ENCODE peak calls at places on chromosome 20, in four cellular contexts. Z is PC-9, Q is neural progenitor cell, E is fibroblast of lung. K is an unnamed sample.

GRCh38 chr20:13995841-13996240 is 525 bp downstream of the MACROD2 start:
- DNase-seq in Z (no peak), Q (peak), E (no peak), K (peak)

GRCh38 chr20:8385247-8385646 is 253.2 kb downstream of the PLCB1 start:
- DNase-seq in Z (no peak), Q (peak), E (peak), K (no peak)

GRCh38 chr20:63595416-63596127 is 21.5 kb upstream of the HELZ2 start:
- DNase-seq in Z (no peak), Q (no peak), E (no peak), K (no peak)

GRCh38 chr20:48523191-48523757 is 304.5 kb downstream of the PREX1 start:
- DNase-seq in Z (peak), Q (peak), E (peak), K (peak)

GRCh38 chr20:24275946-24276705 is 193.3 kb upstream of the SYNDIG1 start:
- DNase-seq in Z (no peak), Q (no peak), E (no peak), K (no peak)

GRCh38 chr20:18224968-18225568 is 63.3 kb upstream of the ZNF133 start:
- DNase-seq in Z (peak), Q (peak), E (peak), K (peak)

GRCh38 chr20:3890410-3890751 is 1.2 kb downstream of the PANK2 start:
- DNase-seq in Z (peak), Q (no peak), E (peak), K (peak)

GRCh38 chr20:45091366-45091765 is 9.6 kb downstream of the KCNS1 start:
- DNase-seq in Z (no peak), Q (no peak), E (no peak), K (no peak)

GRCh38 chr20:45781391-45781931 is 10.2 kb downstream of the WFDC3 start:
- DNase-seq in Z (peak), Q (no peak), E (peak), K (peak)

GRCh38 chr20:59240006-59240405 is 60.4 kb upstream of the EDN3 start:
- DNase-seq in Z (no peak), Q (no peak), E (no peak), K (no peak)

GRCh38 chr20:20411382-20411781 is 43.5 kb downstream of the INSM1 start:
- DNase-seq in Z (no peak), Q (peak), E (no peak), K (no peak)

GRCh38 chr20:63679799-63680305 is 16.6 kb upstream of the TNFRSF6B start:
- DNase-seq in Z (no peak), Q (no peak), E (no peak), K (no peak)

GRCh38 chr20:17613328-17614175 is 43.7 kb downstream of the DSTN start:
- DNase-seq in Z (no peak), Q (no peak), E (no peak), K (no peak)

GRCh38 chr20:5183731-5184474 is 57.1 kb downstream of the CDS2 start:
- DNase-seq in Z (no peak), Q (no peak), E (no peak), K (no peak)

GRCh38 chr20:14700641-14700965 is 363.2 kb upstream of the FLRT3 start:
- DNase-seq in Z (no peak), Q (no peak), E (peak), K (peak)

GRCh38 chr20:35988910-35989463 is 20.6 kb downstream of the CNBD2 start:
- DNase-seq in Z (no peak), Q (no peak), E (peak), K (no peak)

GRCh38 chr20:22584630-22584921 is 204 bp upstream of the FOXA2 start:
- DNase-seq in Z (no peak), Q (peak), E (no peak), K (no peak)

GRCh38 chr20:32706486-32706885 is 32.7 kb upstream of the C20orf203 start:
- DNase-seq in Z (no peak), Q (no peak), E (no peak), K (no peak)

GRCh38 chr20:25019381-25020155 is 27.0 kb upstream of the APMAP start:
- DNase-seq in Z (no peak), Q (no peak), E (no peak), K (no peak)

GRCh38 chr20:31829731-31830130 is 10.6 kb downstream of the MYLK2 start:
- DNase-seq in Z (no peak), Q (no peak), E (no peak), K (no peak)

GRCh38 chr20:23878787-23879186 is 761 bp downstream of the CST5 start:
- DNase-seq in Z (no peak), Q (no peak), E (no peak), K (no peak)

GRCh38 chr20:60362531-60362930 is 404.3 kb downstream of the CDH26 start:
- DNase-seq in Z (no peak), Q (no peak), E (peak), K (no peak)

GRCh38 chr20:60935971-60936370 is 316.1 kb upstream of the CDH4 start:
- DNase-seq in Z (no peak), Q (peak), E (no peak), K (no peak)

GRCh38 chr20:59448828-59449444 is 148.5 kb downstream of the EDN3 start:
- DNase-seq in Z (peak), Q (no peak), E (no peak), K (no peak)

GRCh38 chr20:13990465-13990864 is at the start of gene SEL1L2:
- DNase-seq in Z (no peak), Q (peak), E (no peak), K (no peak)

GRCh38 chr20:37373020-37373592 is 27.2 kb downstream of the SRC start:
- DNase-seq in Z (no peak), Q (no peak), E (no peak), K (no peak)

GRCh38 chr20:56400001-56400640 is 7.7 kb downstream of the CSTF1 start:
- DNase-seq in Z (no peak), Q (peak), E (peak), K (peak)

GRCh38 chr20:64109831-64110391 is 2.5 kb upstream of the NPBWR2 start:
- DNase-seq in Z (peak), Q (no peak), E (no peak), K (no peak)

GRCh38 chr20:47216819-47217410 is 139.6 kb downstream of the ZMYND8 start:
- DNase-seq in Z (no peak), Q (no peak), E (no peak), K (no peak)

GRCh38 chr20:38969708-38970107 is 7.6 kb downstream of the DHX35 start:
- DNase-seq in Z (peak), Q (no peak), E (no peak), K (no peak)

GRCh38 chr20:46353506-46354206 is 45.4 kb upstream of the CDH22 start:
- DNase-seq in Z (no peak), Q (no peak), E (no peak), K (no peak)

GRCh38 chr20:36631651-36632050 is 14.3 kb downstream of the SLA2 start:
- DNase-seq in Z (no peak), Q (no peak), E (no peak), K (peak)

GRCh38 chr20:46640536-46641311 is 10.5 kb downstream of the SLC13A3 start:
- DNase-seq in Z (no peak), Q (no peak), E (no peak), K (no peak)

GRCh38 chr20:38214256-38214870 is 46.2 kb downstream of the KIAA1755 start:
- DNase-seq in Z (no peak), Q (no peak), E (no peak), K (no peak)

GRCh38 chr20:49562341-49563014 is 5.5 kb downstream of the PTGIS start:
- DNase-seq in Z (peak), Q (peak), E (peak), K (peak)
- H3K4me2 ChIP-seq in Z (peak), Q (peak), E (peak), K (peak)

DNA sequence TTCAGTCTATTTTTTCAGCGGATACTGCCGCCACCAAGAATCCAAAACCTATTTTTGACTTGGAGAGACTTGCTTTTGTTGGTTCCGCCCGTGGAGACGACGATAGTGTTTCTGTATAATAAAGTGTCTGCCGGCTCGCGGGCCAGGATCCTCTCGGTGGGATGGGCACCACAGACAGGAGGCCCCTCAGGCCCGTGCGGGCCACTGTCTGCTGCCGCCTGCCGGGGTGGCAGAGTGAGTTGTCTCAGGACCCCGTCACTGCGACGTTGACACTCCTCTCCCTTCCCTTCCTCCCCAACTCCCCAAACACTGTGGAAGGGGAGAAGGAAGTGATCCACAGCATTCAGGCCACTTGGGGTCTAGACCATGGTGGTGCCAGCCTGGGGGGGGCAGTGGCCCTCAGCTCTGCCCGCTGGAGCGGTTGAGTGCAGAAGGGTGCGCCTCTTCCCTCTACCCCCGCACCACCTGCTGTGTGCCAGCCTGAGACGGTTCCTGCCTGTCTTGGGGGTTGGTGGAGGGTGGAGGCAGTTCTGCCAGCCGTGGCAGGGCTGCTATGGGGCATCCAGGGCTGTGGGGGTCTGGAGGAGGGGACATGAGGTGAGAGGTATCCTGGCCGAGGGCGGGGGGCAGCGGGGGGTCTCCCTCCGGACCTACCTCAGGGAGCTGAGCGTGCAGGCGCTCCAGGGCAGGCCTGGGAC is 17.5 kb downstream of the RBM38 start:
- DNase-seq in Z (no peak), Q (no peak), E (no peak), K (no peak)
- H3K27ac ChIP-seq in Z (no peak), Q (no peak), E (no peak), K (no peak)

GRCh38 chr20:21513881-21514540 is at the start of gene NKX2-2:
- DNase-seq in Z (no peak), Q (peak), E (peak), K (no peak)

GRCh38 chr20:21511485-21511849 is 2.4 kb downstream of the NKX2-2 start:
- DNase-seq in Z (no peak), Q (peak), E (no peak), K (no peak)

GRCh38 chr20:21513181-21513663 is 642 bp downstream of the NKX2-2 start:
- DNase-seq in Z (no peak), Q (peak), E (no peak), K (no peak)

GRCh38 chr20:21511850-21512633 is 1.8 kb downstream of the NKX2-2 start:
- DNase-seq in Z (no peak), Q (peak), E (no peak), K (no peak)

DNA sequence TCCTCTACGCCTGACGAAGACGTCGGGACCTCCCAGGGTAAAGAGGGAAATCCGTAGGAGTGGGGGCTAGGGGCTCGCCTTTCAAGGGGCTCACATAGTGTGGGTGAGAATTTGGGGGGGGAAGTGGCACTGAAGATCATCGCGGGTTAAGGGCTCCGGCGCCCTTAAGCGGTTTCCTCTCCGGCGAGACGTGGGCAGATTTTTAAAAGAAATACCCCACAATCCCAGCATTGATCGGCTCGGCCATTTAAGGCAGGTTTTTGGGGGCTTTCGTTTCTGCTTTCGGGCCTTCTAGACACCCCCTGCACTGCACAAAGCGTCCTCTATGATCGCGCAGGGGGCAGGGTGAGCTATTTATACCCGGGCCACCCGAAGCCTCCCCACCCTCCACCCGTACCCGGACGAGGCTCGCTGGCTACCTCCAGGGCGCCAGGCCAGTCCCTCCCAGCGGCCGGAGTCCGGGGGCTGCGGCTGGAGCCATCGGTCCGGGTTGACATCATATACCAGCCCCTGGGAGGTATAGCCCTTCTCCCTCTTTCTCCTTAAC is 1.2 kb downstream of the NKX2-2 start:
- DNase-seq in Z (no peak), Q (peak), E (no peak), K (no peak)
- TF ChIP-seq EZH2 in Z (no peak), Q (peak), E (no peak), K (no peak)

GRCh38 chr20:11918280-11918952 is 723 bp downstream of the BTBD3 start:
- DNase-seq in Z (no peak), Q (no peak), E (no peak), K (no peak)

GRCh38 chr20:11919571-11919970 is 1.9 kb downstream of the BTBD3 start:
- DNase-seq in Z (no peak), Q (no peak), E (no peak), K (no peak)

GRCh38 chr20:11919046-11919445 is 1.4 kb downstream of the BTBD3 start:
- DNase-seq in Z (no peak), Q (peak), E (peak), K (no peak)

GRCh38 chr20:11920083-11920482 is 2.4 kb downstream of the BTBD3 start:
- DNase-seq in Z (no peak), Q (no peak), E (no peak), K (no peak)

DNA sequence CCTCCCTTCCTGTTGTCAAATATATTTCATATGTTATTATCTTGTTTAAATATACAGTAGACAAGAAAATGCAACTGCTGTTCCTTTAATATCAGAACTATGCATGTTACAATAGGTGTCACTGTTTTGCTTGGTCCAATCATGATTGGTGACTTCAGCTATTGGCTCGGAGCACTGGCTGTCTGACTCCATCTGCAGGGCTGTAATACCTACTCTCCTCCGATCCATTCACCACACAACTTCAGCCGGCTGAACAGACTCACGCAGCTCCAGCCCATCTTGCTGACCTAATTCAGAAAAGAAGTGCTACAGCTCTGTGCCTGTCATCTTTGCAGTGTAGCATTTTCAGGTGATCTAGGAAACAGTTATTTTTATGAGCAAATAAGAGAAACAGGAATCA is at the start of gene BTBD3:
- DNase-seq in Z (no peak), Q (peak), E (peak), K (peak)
- H3K4me2 ChIP-seq in Z (no peak), Q (no peak), E (peak), K (peak)

GRCh38 chr20:50797142-50797541 is 2.3 kb downstream of the BCAS4 start:
- DNase-seq in Z (no peak), Q (no peak), E (no peak), K (no peak)

GRCh38 chr20:50801747-50802125 is 6.9 kb downstream of the BCAS4 start:
- DNase-seq in Z (no peak), Q (no peak), E (no peak), K (no peak)

GRCh38 chr20:50799890-50800550 is 5.2 kb downstream of the BCAS4 start:
- DNase-seq in Z (no peak), Q (no peak), E (no peak), K (no peak)

GRCh38 chr20:50798650-50799049 is 3.8 kb downstream of the BCAS4 start:
- DNase-seq in Z (no peak), Q (no peak), E (peak), K (no peak)

GRCh38 chr20:50799176-50799889 is 4.5 kb downstream of the BCAS4 start:
- DNase-seq in Z (no peak), Q (no peak), E (no peak), K (no peak)
- H3K27ac ChIP-seq in Z (no peak), Q (no peak), E (no peak), K (no peak)

GRCh38 chr20:62516345-62516744 is 40.5 kb upstream of the GATA5 start:
- DNase-seq in Z (peak), Q (peak), E (no peak), K (no peak)

GRCh38 chr20:62517901-62518610 is 42.3 kb upstream of the GATA5 start:
- DNase-seq in Z (no peak), Q (no peak), E (no peak), K (no peak)

GRCh38 chr20:62517168-62517567 is 41.4 kb upstream of the GATA5 start:
- DNase-seq in Z (no peak), Q (no peak), E (no peak), K (no peak)

GRCh38 chr20:62519826-62520225 is 44.0 kb upstream of the GATA5 start:
- DNase-seq in Z (no peak), Q (no peak), E (no peak), K (no peak)

GRCh38 chr20:62518911-62519310 is 43.1 kb upstream of the GATA5 start:
- DNase-seq in Z (no peak), Q (no peak), E (no peak), K (no peak)
- TF ChIP-seq EZH2 in Z (no peak), Q (no peak), E (no peak), K (no peak)

GRCh38 chr20:34880095-34880680 is 3.8 kb downstream of the ACSS2 start:
- DNase-seq in Z (no peak), Q (no peak), E (no peak), K (no peak)
- H3K4me2 ChIP-seq in Z (peak), Q (no peak), E (no peak), K (peak)

DNA sequence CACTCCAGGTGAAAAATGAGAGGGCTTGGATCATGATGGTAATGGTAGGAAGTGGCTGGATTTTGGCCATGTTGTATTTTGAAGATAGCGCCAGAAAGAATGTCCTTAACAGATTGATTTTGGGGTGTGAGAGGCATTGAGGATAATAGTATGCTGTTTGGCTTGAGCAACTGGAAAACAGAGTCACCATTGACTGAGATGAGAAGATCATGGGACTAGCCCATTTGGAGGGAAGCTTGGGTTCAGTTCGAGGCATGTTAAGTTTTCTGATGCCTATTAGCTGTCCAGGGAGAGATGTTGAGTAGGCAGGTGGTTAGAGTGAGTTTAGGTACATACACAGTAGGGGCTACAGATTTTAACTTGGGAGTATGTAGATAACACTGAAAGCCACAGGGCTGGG is 23.3 kb downstream of the PLCG1 start:
- DNase-seq in Z (no peak), Q (no peak), E (no peak), K (no peak)
- H3K27ac ChIP-seq in Z (no peak), Q (no peak), E (no peak), K (no peak)

GRCh38 chr20:43565758-43566104 is 6.9 kb downstream of the SGK2 start:
- DNase-seq in Z (no peak), Q (no peak), E (no peak), K (no peak)

GRCh38 chr20:43564993-43565757 is 6.3 kb downstream of the SGK2 start:
- DNase-seq in Z (no peak), Q (no peak), E (no peak), K (no peak)

GRCh38 chr20:43568706-43569105 is 9.9 kb downstream of the SGK2 start:
- DNase-seq in Z (no peak), Q (peak), E (no peak), K (no peak)

GRCh38 chr20:43569282-43569681 is 10.5 kb downstream of the SGK2 start:
- DNase-seq in Z (no peak), Q (no peak), E (no peak), K (no peak)

GRCh38 chr20:43567477-43567876 is 8.7 kb downstream of the SGK2 start:
- DNase-seq in Z (no peak), Q (no peak), E (no peak), K (no peak)
- TF ChIP-seq EZH2 in Z (no peak), Q (no peak), E (no peak), K (no peak)

DNA sequence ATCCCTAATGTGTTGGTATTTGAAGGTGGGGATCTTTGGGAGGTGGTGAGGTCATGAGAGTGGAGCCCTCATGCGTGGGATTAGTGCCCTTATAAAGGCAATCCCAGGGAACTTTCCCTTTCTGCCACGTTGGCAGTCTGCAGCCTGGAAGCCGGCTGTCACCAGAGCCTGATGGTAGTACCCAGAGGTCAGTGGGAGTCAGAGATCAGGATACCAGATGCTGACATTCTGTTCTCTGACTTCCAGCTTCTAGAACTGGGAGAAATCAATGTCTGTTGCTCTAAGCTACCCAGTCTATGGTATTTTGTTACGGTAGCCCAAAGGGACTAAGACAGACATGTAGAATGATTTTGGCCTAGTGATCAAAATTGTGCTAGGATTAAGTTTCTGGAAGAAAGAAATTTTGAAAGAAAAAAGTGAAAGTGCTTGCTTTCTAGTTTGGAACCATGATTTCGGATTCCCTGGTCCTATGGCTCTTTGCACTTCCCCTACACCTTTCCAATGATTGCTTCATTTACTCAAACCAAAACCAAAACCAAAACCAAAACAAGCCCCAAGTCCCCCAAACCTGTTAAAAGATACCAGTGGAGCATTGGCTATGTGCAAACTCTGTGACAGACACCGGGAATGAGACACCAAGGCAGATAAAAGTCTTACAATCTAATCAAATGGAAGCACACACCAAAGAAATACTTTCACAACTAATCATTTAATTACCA is 173.7 kb upstream of the ZNF217 start:
- DNase-seq in Z (peak), Q (no peak), E (no peak), K (no peak)
- H3K4me2 ChIP-seq in Z (no peak), Q (no peak), E (no peak), K (no peak)

K was measured in mammary epithelial cell.